ENCODE peak calls at places on chromosomes 11 and 22, in eight cellular contexts. One of them, this sample, is unnamed.

GRCh38 chr11:32331098-32331497 is 104.2 kb downstream of the WT1 start:
- DNase-seq in neural progenitor cell: no peak
- DNase-seq in left lung: no peak
- DNase-seq in fibroblast of lung: no peak
- DNase-seq in pancreas: no peak
- DNase-seq in astrocyte: peak; percentile 45
- DNase-seq in lower lobe of right lung: no peak
- DNase-seq in upper lobe of right lung: no peak
- DNase-seq in this sample: no peak

GRCh38 chr11:117717485-117718314 is 79.3 kb downstream of the DSCAML1 start:
- DNase-seq in left lung: peak; percentile 83
- DNase-seq in fibroblast of lung: no peak
- DNase-seq in astrocyte: no peak
- DNase-seq in lower lobe of right lung: peak; percentile 80
- DNase-seq in pancreas: peak; percentile 63
- DNase-seq in neural progenitor cell: peak; percentile 35
- DNase-seq in upper lobe of right lung: peak; percentile 82
- DNase-seq in this sample: no peak

GRCh38 chr11:112279901-112280267 is 19.2 kb upstream of the PLET1 start:
- DNase-seq in neural progenitor cell: peak; percentile 83
- DNase-seq in astrocyte: no peak
- DNase-seq in fibroblast of lung: peak; percentile 59
- DNase-seq in pancreas: peak; percentile 68
- DNase-seq in left lung: peak; percentile 94
- DNase-seq in upper lobe of right lung: peak; percentile 87
- DNase-seq in lower lobe of right lung: peak; percentile 82
- DNase-seq in this sample: no peak

GRCh38 chr11:76293189-76293631 is 86.9 kb upstream of the WNT11 start:
- DNase-seq in lower lobe of right lung: no peak
- DNase-seq in left lung: no peak
- DNase-seq in pancreas: no peak
- DNase-seq in upper lobe of right lung: no peak
- DNase-seq in fibroblast of lung: no peak
- DNase-seq in neural progenitor cell: no peak
- DNase-seq in astrocyte: no peak
- DNase-seq in this sample: no peak

GRCh38 chr11:72208281-72208680 is 8.3 kb upstream of the FOLR2 start:
- DNase-seq in neural progenitor cell: no peak
- DNase-seq in pancreas: no peak
- DNase-seq in fibroblast of lung: no peak
- DNase-seq in lower lobe of right lung: no peak
- DNase-seq in astrocyte: no peak
- DNase-seq in upper lobe of right lung: no peak
- DNase-seq in left lung: no peak
- DNase-seq in this sample: no peak

GRCh38 chr11:27471067-27471587 is 1.5 kb downstream of the LGR4 start:
- DNase-seq in left lung: no peak
- DNase-seq in upper lobe of right lung: no peak
- DNase-seq in astrocyte: no peak
- DNase-seq in fibroblast of lung: no peak
- DNase-seq in lower lobe of right lung: no peak
- DNase-seq in neural progenitor cell: peak; percentile 26
- DNase-seq in pancreas: no peak
- DNase-seq in this sample: no peak

GRCh38 chr11:30107899-30108298 is 91.1 kb upstream of the KCNA4 start:
- DNase-seq in left lung: no peak
- DNase-seq in astrocyte: peak; percentile 40
- DNase-seq in neural progenitor cell: no peak
- DNase-seq in pancreas: no peak
- DNase-seq in lower lobe of right lung: no peak
- DNase-seq in fibroblast of lung: peak; percentile 65
- DNase-seq in upper lobe of right lung: no peak
- DNase-seq in this sample: no peak

GRCh38 chr11:106466441-106467190 is 389.2 kb downstream of the AASDHPPT start:
- DNase-seq in pancreas: no peak
- DNase-seq in fibroblast of lung: peak; percentile 95
- DNase-seq in astrocyte: peak; percentile 93
- DNase-seq in lower lobe of right lung: no peak
- DNase-seq in left lung: no peak
- DNase-seq in upper lobe of right lung: no peak
- DNase-seq in neural progenitor cell: peak; percentile 9
- DNase-seq in this sample: no peak

GRCh38 chr11:854601-855342 is 12.1 kb downstream of the TSPAN4 start:
- DNase-seq in lower lobe of right lung: no peak
- DNase-seq in neural progenitor cell: peak; percentile 80
- DNase-seq in astrocyte: no peak
- DNase-seq in pancreas: no peak
- DNase-seq in upper lobe of right lung: no peak
- DNase-seq in fibroblast of lung: no peak
- DNase-seq in left lung: no peak
- DNase-seq in this sample: no peak

GRCh38 chr11:94649254-94649653 is 82.1 kb downstream of the PIWIL4 start:
- DNase-seq in upper lobe of right lung: no peak
- DNase-seq in astrocyte: no peak
- DNase-seq in fibroblast of lung: no peak
- DNase-seq in left lung: no peak
- DNase-seq in lower lobe of right lung: no peak
- DNase-seq in pancreas: no peak
- DNase-seq in neural progenitor cell: no peak
- DNase-seq in this sample: no peak

GRCh38 chr22:30228509-30229359 is 17.8 kb downstream of the LIF start:
- DNase-seq in pancreas: no peak
- DNase-seq in astrocyte: peak; percentile 67
- DNase-seq in fibroblast of lung: no peak
- DNase-seq in lower lobe of right lung: no peak
- DNase-seq in neural progenitor cell: no peak
- DNase-seq in left lung: no peak
- DNase-seq in upper lobe of right lung: no peak
- DNase-seq in this sample: no peak

GRCh38 chr22:23816552-23816976 is 22.2 kb downstream of the DERL3 start:
- DNase-seq in neural progenitor cell: no peak
- DNase-seq in upper lobe of right lung: no peak
- DNase-seq in fibroblast of lung: no peak
- DNase-seq in pancreas: no peak
- DNase-seq in left lung: peak; percentile 33
- DNase-seq in astrocyte: no peak
- DNase-seq in lower lobe of right lung: peak; percentile 14
- DNase-seq in this sample: no peak

GRCh38 chr11:134261626-134262488 is 8.5 kb downstream of the ACAD8 start:
- DNase-seq in upper lobe of right lung: no peak
- DNase-seq in lower lobe of right lung: no peak
- DNase-seq in neural progenitor cell: peak; percentile 67
- DNase-seq in fibroblast of lung: no peak
- DNase-seq in pancreas: no peak
- DNase-seq in astrocyte: no peak
- DNase-seq in left lung: no peak
- DNase-seq in this sample: no peak

GRCh38 chr11:5690216-5690615 is 626 bp downstream of the TRIM22 start:
- DNase-seq in left lung: no peak
- DNase-seq in pancreas: no peak
- DNase-seq in fibroblast of lung: peak; percentile 51
- DNase-seq in lower lobe of right lung: no peak
- DNase-seq in upper lobe of right lung: no peak
- DNase-seq in astrocyte: peak; percentile 28
- DNase-seq in neural progenitor cell: peak; percentile 8
- DNase-seq in this sample: no peak

GRCh38 chr11:62708423-62709261 is 1.2 kb downstream of the GNG3 start:
- DNase-seq in upper lobe of right lung: peak; percentile 74
- DNase-seq in astrocyte: no peak
- DNase-seq in fibroblast of lung: no peak
- DNase-seq in lower lobe of right lung: no peak
- DNase-seq in pancreas: peak; percentile 56
- DNase-seq in left lung: no peak
- DNase-seq in neural progenitor cell: no peak
- DNase-seq in this sample: peak; percentile 67

GRCh38 chr11:73585834-73586575 is 11.9 kb downstream of the FAM168A start:
- DNase-seq in pancreas: no peak
- DNase-seq in neural progenitor cell: no peak
- DNase-seq in astrocyte: peak; percentile 55
- DNase-seq in fibroblast of lung: peak; percentile 22
- DNase-seq in lower lobe of right lung: no peak
- DNase-seq in upper lobe of right lung: no peak
- DNase-seq in left lung: no peak
- DNase-seq in this sample: no peak

GRCh38 chr22:24707477-24707816 is 67.1 kb downstream of the PIWIL3 start:
- DNase-seq in pancreas: no peak
- DNase-seq in lower lobe of right lung: no peak
- DNase-seq in fibroblast of lung: no peak
- DNase-seq in astrocyte: no peak
- DNase-seq in upper lobe of right lung: no peak
- DNase-seq in neural progenitor cell: peak; percentile 40
- DNase-seq in left lung: no peak
- DNase-seq in this sample: no peak

GRCh38 chr11:78564037-78564888 is 10.4 kb downstream of the NARS2 start:
- DNase-seq in astrocyte: peak; percentile 40
- DNase-seq in left lung: no peak
- DNase-seq in fibroblast of lung: peak; percentile 82
- DNase-seq in lower lobe of right lung: no peak
- DNase-seq in upper lobe of right lung: no peak
- DNase-seq in pancreas: no peak
- DNase-seq in neural progenitor cell: peak; percentile 72
- DNase-seq in this sample: no peak

DNA sequence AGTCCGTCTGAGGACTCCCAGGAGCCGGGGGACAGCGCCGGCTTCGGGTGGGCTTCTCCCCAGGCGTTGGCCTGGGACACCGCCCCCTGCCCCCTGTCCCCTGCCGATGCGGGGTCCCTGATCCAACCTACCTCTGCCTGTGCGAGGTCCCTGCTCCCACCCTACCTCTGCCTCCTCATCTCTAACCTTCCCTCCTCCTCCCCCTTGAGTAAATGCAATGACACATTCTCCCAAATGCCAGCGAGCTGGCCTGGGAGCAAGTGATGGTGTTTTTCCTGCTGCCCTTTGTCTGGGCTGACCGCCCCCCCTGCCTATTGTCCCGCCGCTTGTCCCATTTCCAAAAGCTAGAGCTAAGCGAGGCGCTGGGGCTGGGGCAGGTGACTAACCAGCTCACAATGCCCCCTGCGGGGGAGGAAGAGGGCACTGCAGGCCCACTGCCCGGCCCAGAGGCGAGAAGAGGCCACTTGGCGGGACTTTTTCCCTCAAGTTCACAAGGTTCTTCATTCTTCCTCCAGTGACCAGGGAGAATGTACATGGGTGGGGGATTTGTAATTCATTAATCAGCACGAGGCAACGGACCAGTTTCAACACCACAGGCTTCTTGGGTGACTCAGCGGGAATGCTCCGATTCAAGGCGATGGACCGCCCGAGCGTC is 645 bp upstream of the CLCF1 start:
- DNase-seq in left lung: peak; percentile 94
- DNase-seq in neural progenitor cell: peak; percentile 89
- DNase-seq in fibroblast of lung: peak; percentile 98
- DNase-seq in upper lobe of right lung: peak; percentile 93
- DNase-seq in pancreas: peak; percentile 90
- DNase-seq in lower lobe of right lung: peak; percentile 89
- DNase-seq in astrocyte: peak; percentile 99
- DNase-seq in this sample: peak; percentile 87
- TF ChIP-seq CTCF in left lung: peak; percentile 25
- TF ChIP-seq CTCF in neural progenitor cell: peak; percentile 55
- TF ChIP-seq CTCF in fibroblast of lung: peak; percentile 33
- TF ChIP-seq CTCF in upper lobe of right lung: peak; percentile 64
- TF ChIP-seq CTCF in pancreas: peak; percentile 29
- TF ChIP-seq CTCF in lower lobe of right lung: peak; percentile 66
- TF ChIP-seq CTCF in astrocyte: peak; percentile 11
- TF ChIP-seq CTCF in this sample: peak; percentile 30

GRCh38 chr11:82790723-82791487 is 57.2 kb upstream of the FAM181B start:
- DNase-seq in astrocyte: peak; percentile 53
- DNase-seq in pancreas: no peak
- DNase-seq in lower lobe of right lung: no peak
- DNase-seq in left lung: no peak
- DNase-seq in neural progenitor cell: no peak
- DNase-seq in fibroblast of lung: peak; percentile 1
- DNase-seq in upper lobe of right lung: no peak
- DNase-seq in this sample: no peak

GRCh38 chr11:82791779-82792178 is 58.1 kb upstream of the FAM181B start:
- DNase-seq in neural progenitor cell: no peak
- DNase-seq in lower lobe of right lung: no peak
- DNase-seq in upper lobe of right lung: no peak
- DNase-seq in left lung: no peak
- DNase-seq in pancreas: no peak
- DNase-seq in fibroblast of lung: no peak
- DNase-seq in astrocyte: no peak
- DNase-seq in this sample: no peak

GRCh38 chr11:82794490-82794889 is 60.8 kb upstream of the FAM181B start:
- DNase-seq in lower lobe of right lung: no peak
- DNase-seq in left lung: no peak
- DNase-seq in neural progenitor cell: no peak
- DNase-seq in astrocyte: no peak
- DNase-seq in fibroblast of lung: no peak
- DNase-seq in pancreas: no peak
- DNase-seq in upper lobe of right lung: no peak
- DNase-seq in this sample: no peak

GRCh38 chr11:82792319-82792718 is 58.7 kb upstream of the FAM181B start:
- DNase-seq in left lung: no peak
- DNase-seq in fibroblast of lung: no peak
- DNase-seq in astrocyte: no peak
- DNase-seq in upper lobe of right lung: no peak
- DNase-seq in neural progenitor cell: no peak
- DNase-seq in lower lobe of right lung: no peak
- DNase-seq in pancreas: no peak
- DNase-seq in this sample: no peak

GRCh38 chr11:82792822-82793569 is 59.3 kb upstream of the FAM181B start:
- DNase-seq in fibroblast of lung: no peak
- DNase-seq in upper lobe of right lung: no peak
- DNase-seq in neural progenitor cell: no peak
- DNase-seq in left lung: no peak
- DNase-seq in astrocyte: no peak
- DNase-seq in lower lobe of right lung: no peak
- DNase-seq in pancreas: no peak
- DNase-seq in this sample: no peak
- H3K27ac ChIP-seq in fibroblast of lung: no peak overlapping the region
- H3K27ac ChIP-seq in upper lobe of right lung: no peak overlapping the region
- H3K27ac ChIP-seq in neural progenitor cell: no peak overlapping the region
- H3K27ac ChIP-seq in left lung: no peak overlapping the region
- H3K27ac ChIP-seq in astrocyte: no peak overlapping the region
- H3K27ac ChIP-seq in lower lobe of right lung: no peak overlapping the region
- H3K27ac ChIP-seq in pancreas: no peak overlapping the region
- H3K27ac ChIP-seq in this sample: no peak overlapping the region

GRCh38 chr11:130868865-130869264 is 47.4 kb downstream of the SNX19 start:
- DNase-seq in upper lobe of right lung: no peak
- DNase-seq in pancreas: no peak
- DNase-seq in lower lobe of right lung: no peak
- DNase-seq in neural progenitor cell: no peak
- DNase-seq in left lung: no peak
- DNase-seq in astrocyte: no peak
- DNase-seq in fibroblast of lung: no peak
- DNase-seq in this sample: no peak
- H3K4me1 ChIP-seq in upper lobe of right lung: no peaks in the 10 kb centered on the region
- H3K4me1 ChIP-seq in pancreas: no peaks in the 10 kb centered on the region
- H3K4me1 ChIP-seq in lower lobe of right lung: no peaks in the 10 kb centered on the region
- H3K4me1 ChIP-seq in neural progenitor cell: peaks cover 20% of the 10 kb centered on the region
- H3K4me1 ChIP-seq in left lung: no peaks in the 10 kb centered on the region
- H3K4me1 ChIP-seq in astrocyte: peaks cover 29% of the 10 kb centered on the region
- H3K4me1 ChIP-seq in fibroblast of lung: peaks cover 11% of the 10 kb centered on the region
- H3K4me1 ChIP-seq in this sample: peaks cover 28% of the 10 kb centered on the region

DNA sequence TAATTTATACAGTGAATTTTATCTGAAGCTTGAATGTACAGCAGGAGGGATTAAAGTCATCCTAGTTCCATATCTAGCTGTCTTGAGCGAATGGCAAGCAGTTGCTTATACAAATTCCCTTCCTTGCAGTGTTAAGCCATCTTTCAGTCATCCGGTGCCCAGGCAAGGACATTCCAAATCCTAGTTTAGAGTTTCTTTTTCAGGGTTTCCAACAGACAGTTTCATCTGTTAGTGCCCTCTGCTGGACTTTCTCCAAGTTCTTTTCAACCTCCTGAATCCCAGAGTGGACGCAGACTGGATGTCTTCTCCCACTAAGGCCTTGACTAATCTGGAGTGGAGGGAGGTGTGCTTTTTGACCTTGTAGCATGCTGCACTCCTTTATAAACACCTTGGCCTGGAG is 45.4 kb downstream of the GRAMD1B start:
- DNase-seq in lower lobe of right lung: no peak
- DNase-seq in left lung: no peak
- DNase-seq in astrocyte: no peak
- DNase-seq in fibroblast of lung: peak; percentile 7
- DNase-seq in upper lobe of right lung: no peak
- DNase-seq in neural progenitor cell: peak; percentile 69
- DNase-seq in pancreas: no peak
- DNase-seq in this sample: no peak
- TF ChIP-seq CTCF in lower lobe of right lung: no peak
- TF ChIP-seq CTCF in left lung: no peak
- TF ChIP-seq CTCF in astrocyte: peak; percentile 26
- TF ChIP-seq CTCF in fibroblast of lung: peak; percentile 9
- TF ChIP-seq CTCF in upper lobe of right lung: no peak
- TF ChIP-seq CTCF in neural progenitor cell: peak; percentile 65
- TF ChIP-seq CTCF in pancreas: no peak
- TF ChIP-seq CTCF in this sample: peak; percentile 53